ENCODE peak calls at places on chromosome 17, in five cellular contexts. O is heart left ventricle, H is body of pancreas, M is MM.1S, G is stomach. R is an unnamed sample.

GRCh38 chr17:59357929-59358328 is 26.5 kb downstream of the YPEL2 start:
- DNase-seq in O (no peak), H (no peak), M (no peak), G (no peak), R (no peak)

GRCh38 chr17:41973457-41973856 is 6.9 kb downstream of the CNP start:
- DNase-seq in O (no peak), H (peak; percentile 31), M (no peak), G (no peak), R (no peak)

GRCh38 chr17:62626719-62627218 is 701 bp upstream of the MRC2 start:
- DNase-seq in O (peak; percentile 70), H (no peak), M (no peak), G (no peak), R (no peak)

GRCh38 chr17:44830359-44831269 is 527 bp upstream of the GJC1 start:
- DNase-seq in O (peak; percentile 19), H (peak; percentile 18), M (peak; percentile 18), G (no peak), R (peak; percentile 13)

GRCh38 chr17:16419074-16419928 is 3.9 kb downstream of the TRPV2 start:
- DNase-seq in O (no peak), H (peak; percentile 51), M (no peak), G (no peak), R (no peak)

GRCh38 chr17:50519141-50519834 is 11.0 kb downstream of the MYCBPAP start:
- DNase-seq in O (no peak), H (no peak), M (no peak), G (no peak), R (no peak)

GRCh38 chr17:74280093-74280513 is 6.1 kb downstream of the DNAI2 start:
- DNase-seq in O (no peak), H (no peak), M (peak; percentile 17), G (no peak), R (peak; percentile 81)

GRCh38 chr17:32103476-32104113 is 38.7 kb upstream of the RHOT1 start:
- DNase-seq in O (no peak), H (no peak), M (no peak), G (peak; percentile 43), R (no peak)

GRCh38 chr17:78197147-78197830 is 10.1 kb downstream of the AFMID start:
- DNase-seq in O (no peak), H (peak; percentile 69), M (no peak), G (no peak), R (no peak)

GRCh38 chr17:63419949-63420867 is 25.9 kb downstream of the CYB561 start:
- DNase-seq in O (no peak), H (no peak), M (no peak), G (no peak), R (peak; percentile 52)

GRCh38 chr17:38559880-38560230 is 45.9 kb downstream of the SRCIN1 start:
- DNase-seq in O (no peak), H (no peak), M (no peak), G (no peak), R (no peak)

GRCh38 chr17:50638851-50639767 is 4.4 kb downstream of the ABCC3 start:
- DNase-seq in O (peak; percentile 88), H (peak; percentile 100), M (no peak), G (peak; percentile 99), R (no peak)

GRCh38 chr17:7222972-7223292 is 3.2 kb downstream of the ACADVL start:
- DNase-seq in O (peak; percentile 11), H (no peak), M (no peak), G (no peak), R (no peak)

GRCh38 chr17:77786740-77787505 is 171.6 kb upstream of the TNRC6C start:
- DNase-seq in O (no peak), H (no peak), M (no peak), G (no peak), R (no peak)

GRCh38 chr17:82917656-82918345 is 78.0 kb upstream of the ZNF750 start:
- DNase-seq in O (no peak), H (no peak), M (no peak), G (no peak), R (peak; percentile 21)

GRCh38 chr17:75349589-75349988 is 55.9 kb downstream of the GRB2 start:
- DNase-seq in O (no peak), H (no peak), M (no peak), G (no peak), R (no peak)

GRCh38 chr17:31825961-31826691 is 32.9 kb downstream of the COPRS start:
- DNase-seq in O (no peak), H (no peak), M (no peak), G (no peak), R (no peak)

GRCh38 chr17:14334919-14335318 is 34.0 kb downstream of the HS3ST3B1 start:
- DNase-seq in O (peak; percentile 15), H (no peak), M (no peak), G (no peak), R (no peak)

GRCh38 chr17:29607557-29608195 is 14.7 kb downstream of the ANKRD13B start:
- DNase-seq in O (no peak), H (no peak), M (no peak), G (no peak), R (no peak)

GRCh38 chr17:64112978-64113377 is 17.0 kb downstream of the ERN1 start:
- DNase-seq in O (no peak), H (no peak), M (peak; percentile 6), G (no peak), R (no peak)

GRCh38 chr17:49887086-49887743 is 39.3 kb upstream of the TAC4 start:
- DNase-seq in O (no peak), H (peak; percentile 87), M (no peak), G (peak; percentile 43), R (no peak)

GRCh38 chr17:37131670-37132620 is 183.2 kb downstream of the AATF start:
- DNase-seq in O (no peak), H (no peak), M (no peak), G (no peak), R (no peak)

GRCh38 chr17:65345261-65346060 is 208.3 kb downstream of the RGS9 start:
- DNase-seq in O (no peak), H (no peak), M (no peak), G (no peak), R (no peak)

GRCh38 chr17:80035687-80035936 is at the start of gene TBC1D16:
- DNase-seq in O (no peak), H (no peak), M (no peak), G (no peak), R (no peak)

DNA sequence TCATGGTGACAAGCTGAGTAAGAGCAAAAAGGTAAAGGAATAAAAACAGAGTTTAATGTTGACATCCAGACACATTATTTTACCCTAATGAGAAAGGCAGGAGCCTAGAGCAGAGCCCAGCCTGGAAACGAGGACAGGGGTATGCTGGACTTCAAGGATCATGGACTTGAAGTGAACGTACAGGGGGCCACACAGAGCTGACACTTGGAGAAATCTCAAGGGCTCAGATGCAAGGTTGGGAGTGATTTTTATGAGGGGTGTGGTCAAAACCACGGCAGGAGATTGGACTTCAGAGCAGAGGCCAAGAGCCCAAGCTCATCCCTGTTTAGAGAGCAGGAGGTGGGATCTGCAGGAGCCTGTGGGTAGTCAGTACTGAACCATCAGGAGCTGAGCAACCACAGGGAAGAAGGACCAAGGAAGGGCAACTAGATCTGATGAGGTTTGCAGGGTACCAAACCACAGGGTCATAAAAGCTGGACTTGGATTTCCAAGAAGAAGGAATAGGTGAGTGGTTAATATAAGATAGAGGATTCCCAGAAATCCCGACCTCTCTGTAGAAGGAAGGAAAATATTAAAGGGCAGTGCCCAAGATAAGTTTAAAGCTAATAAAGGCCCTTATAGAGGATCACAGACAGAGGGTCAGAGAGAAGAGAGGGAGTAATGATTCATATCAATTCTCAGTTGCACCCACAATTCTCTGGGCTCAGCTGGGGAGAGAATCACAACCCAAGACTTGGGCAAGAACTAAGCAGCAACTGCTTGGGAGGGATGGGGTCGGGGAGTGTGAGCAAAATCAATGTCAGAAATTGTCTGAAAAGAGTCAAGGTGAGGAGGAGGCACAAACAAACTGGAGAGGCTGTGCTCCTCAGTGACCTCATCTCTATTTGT is 331.7 kb downstream of the SOX9 start:
- DNase-seq in O (no peak), H (no peak), M (no peak), G (no peak), R (no peak)
- H3K4me1 ChIP-seq in O (no peaks in the 10 kb centered on the region), H (peaks cover 10% of the 10 kb centered on the region), M (peaks cover 12% of the 10 kb centered on the region), G (peaks cover 14% of the 10 kb centered on the region), R (no peaks in the 10 kb centered on the region)

GRCh38 chr17:43003542-43004172 is 2.9 kb upstream of the IFI35 start:
- DNase-seq in O (no peak), H (peak; percentile 42), M (no peak), G (no peak), R (no peak)
- H3K27ac ChIP-seq in O (no peak overlapping the region), H (no peak overlapping the region), M (no peak overlapping the region), G (peak overlapping the region; percentile 10), R (no peak overlapping the region)

GRCh38 chr17:81246343-81246670 is 7.2 kb downstream of the NDUFAF8 start:
- DNase-seq in O (no peak), H (no peak), M (no peak), G (no peak), R (no peak)

GRCh38 chr17:81248649-81249048 is 9.5 kb downstream of the NDUFAF8 start:
- DNase-seq in O (no peak), H (no peak), M (no peak), G (no peak), R (no peak)

GRCh38 chr17:81246679-81247338 is 7.7 kb downstream of the NDUFAF8 start:
- DNase-seq in O (no peak), H (no peak), M (no peak), G (no peak), R (no peak)

GRCh38 chr17:81245665-81246342 is 6.7 kb downstream of the NDUFAF8 start:
- DNase-seq in O (no peak), H (no peak), M (no peak), G (no peak), R (no peak)

DNA sequence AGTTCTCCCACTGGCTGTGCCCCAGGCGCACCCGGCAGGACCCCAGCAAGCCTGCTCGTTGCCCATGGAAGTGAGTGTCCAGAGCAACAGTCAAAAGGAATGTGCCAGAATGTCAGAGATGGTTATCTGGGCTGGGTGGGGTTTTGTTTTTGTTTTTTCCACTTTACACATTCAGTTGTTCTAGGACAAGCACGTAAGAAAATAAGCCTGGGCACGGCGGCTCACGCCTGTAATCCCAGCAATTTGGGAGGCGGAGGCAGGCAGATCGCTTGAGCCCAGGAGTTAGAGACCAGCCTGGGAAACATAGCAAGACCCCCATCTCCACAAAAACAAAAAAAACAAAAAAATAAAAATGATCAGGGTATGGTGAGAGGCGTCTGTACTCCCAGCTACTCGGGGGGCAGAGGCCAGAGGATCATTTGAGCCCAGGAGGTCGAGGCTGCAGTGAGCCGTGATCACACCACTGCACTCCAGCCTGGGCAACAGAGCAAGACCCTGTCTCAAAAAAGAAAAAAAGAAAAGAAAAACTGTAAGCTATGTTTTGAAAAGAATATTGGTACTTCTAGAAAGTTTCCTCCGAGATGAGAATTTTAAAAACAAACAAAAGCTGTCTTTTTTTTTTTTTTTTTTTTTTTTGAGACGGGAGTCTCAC is 8.3 kb downstream of the NDUFAF8 start:
- DNase-seq in O (no peak), H (no peak), M (no peak), G (no peak), R (no peak)
- H3K4me1 ChIP-seq in O (no peaks in the 10 kb centered on the region), H (no peaks in the 10 kb centered on the region), M (no peaks in the 10 kb centered on the region), G (no peaks in the 10 kb centered on the region), R (no peaks in the 10 kb centered on the region)

DNA sequence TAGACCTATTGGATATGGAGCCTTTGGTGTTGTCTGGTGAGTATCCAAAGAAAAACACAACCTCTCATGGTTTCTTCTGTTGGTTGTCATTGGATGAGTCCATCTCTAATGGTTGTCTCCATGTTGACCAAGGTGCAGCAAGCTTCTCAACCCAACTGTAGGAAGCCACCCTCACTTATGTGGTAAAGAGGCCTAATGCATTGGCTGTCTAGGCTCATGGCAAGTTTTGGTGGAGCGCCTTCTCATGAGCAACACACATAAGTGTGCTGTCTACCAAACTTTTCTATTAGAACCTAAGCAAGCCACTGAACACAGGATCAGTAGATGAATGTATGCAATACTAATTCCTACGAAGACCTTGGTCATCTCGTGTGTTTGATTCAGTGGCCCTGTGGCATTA is 819 bp downstream of the NLK start:
- DNase-seq in O (no peak), H (no peak), M (no peak), G (no peak), R (no peak)
- H3K27ac ChIP-seq in O (no peak overlapping the region), H (no peak overlapping the region), M (no peak overlapping the region), G (no peak overlapping the region), R (no peak overlapping the region)

R was measured in CD4-positive, alpha-beta memory T cell.